ENCODE peak calls at places on chromosomes 13 and 19, in six cellular contexts. X is GM12891, M is K562, G is GM12878, I is HepG2, B is H1. Z is an unnamed sample.

GRCh38 chr19:58330458-58330857 is 3.7 kb downstream of the ZSCAN22 start:
- DNase-seq in X (no peak), M (peak), G (no peak), I (no peak), B (no peak), Z (no peak)

GRCh38 chr19:18098891-18099622 is 1.5 kb downstream of the MAST3 start:
- DNase-seq in X (peak), M (peak), G (peak), I (no peak), B (no peak), Z (peak)

GRCh38 chr13:40874138-40874776 is 84.8 kb downstream of the SLC25A15 start:
- DNase-seq in X (no peak), M (no peak), G (no peak), I (no peak), B (no peak), Z (no peak)

GRCh38 chr19:1250374-1251232 is 2.2 kb downstream of the MIDN start:
- DNase-seq in X (no peak), M (peak), G (no peak), I (peak), B (no peak), Z (no peak)

GRCh38 chr19:39355253-39355652 is 13.0 kb downstream of the SAMD4B start:
- DNase-seq in X (no peak), M (no peak), G (no peak), I (no peak), B (no peak), Z (no peak)

GRCh38 chr19:31312004-31312403 is 37.2 kb downstream of the TSHZ3 start:
- DNase-seq in X (no peak), M (no peak), G (no peak), I (no peak), B (no peak), Z (no peak)

GRCh38 chr19:47713046-47714021 is at the start of gene EHD2:
- DNase-seq in X (peak), M (peak), G (no peak), I (no peak), B (peak), Z (no peak)

GRCh38 chr19:29371766-29372415 is 153.9 kb upstream of the VSTM2B start:
- DNase-seq in X (no peak), M (no peak), G (no peak), I (no peak), B (peak), Z (no peak)

GRCh38 chr19:31126236-31126635 is 223.0 kb downstream of the TSHZ3 start:
- DNase-seq in X (no peak), M (no peak), G (no peak), I (no peak), B (no peak), Z (no peak)

DNA sequence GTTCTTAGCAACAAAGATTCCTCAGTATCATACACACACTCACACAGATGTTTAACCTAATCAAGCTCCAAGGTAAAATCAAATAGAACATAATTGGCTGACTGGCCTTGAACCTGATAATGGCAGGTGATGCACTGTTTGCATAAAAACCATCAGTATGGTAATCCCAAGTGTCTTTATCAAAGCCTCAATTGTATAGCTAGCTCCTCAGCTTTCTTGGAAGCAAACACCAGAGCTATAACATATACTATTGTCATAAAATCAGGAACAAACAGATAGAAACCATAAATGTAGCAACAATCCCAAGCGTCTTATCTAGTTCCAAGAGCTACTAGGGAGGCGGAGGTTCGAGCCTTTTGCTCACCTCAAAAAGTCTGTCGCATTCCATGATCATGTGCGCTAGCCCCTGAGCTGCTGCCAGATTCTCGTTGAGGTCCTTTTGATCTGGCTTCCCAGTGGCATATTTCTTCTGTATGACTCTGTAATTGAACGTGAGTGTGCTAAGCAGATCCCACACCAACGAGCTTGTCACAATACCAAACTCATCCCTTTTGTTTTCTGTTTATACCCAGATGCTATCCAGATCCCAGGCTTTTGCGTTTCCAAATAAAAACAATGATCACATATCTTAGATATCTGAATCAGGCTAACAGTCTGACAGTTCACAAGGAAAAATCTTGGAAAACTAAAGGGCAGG is 95.3 kb downstream of the KL start:
- DNase-seq in X (no peak), M (no peak), G (no peak), I (peak), B (no peak), Z (no peak)
- TF ChIP-seq POLR2AphosphoS5 in X (no peak), M (no peak), G (no peak), I (no peak), B (no peak), Z (no peak)

GRCh38 chr19:37468961-37469777 is at the start of gene ZNF570:
- DNase-seq in X (peak), M (peak), G (peak), I (peak), B (peak), Z (peak)
- TF ChIP-seq POLR2A in X (peak), M (no peak), G (peak), I (peak), B (peak), Z (peak)

GRCh38 chr13:90615236-90615635 is 732.3 kb upstream of the MIR17HG start:
- DNase-seq in X (no peak), M (no peak), G (no peak), I (no peak), B (no peak), Z (no peak)

GRCh38 chr13:90615767-90616166 is 731.7 kb upstream of the MIR17HG start:
- DNase-seq in X (no peak), M (no peak), G (no peak), I (no peak), B (no peak), Z (no peak)

GRCh38 chr13:90622547-90622946 is 724.9 kb upstream of the MIR17HG start:
- DNase-seq in X (no peak), M (no peak), G (no peak), I (no peak), B (no peak), Z (no peak)

GRCh38 chr13:90613076-90613795 is 734.3 kb upstream of the MIR17HG start:
- DNase-seq in X (no peak), M (no peak), G (no peak), I (no peak), B (no peak), Z (no peak)

DNA sequence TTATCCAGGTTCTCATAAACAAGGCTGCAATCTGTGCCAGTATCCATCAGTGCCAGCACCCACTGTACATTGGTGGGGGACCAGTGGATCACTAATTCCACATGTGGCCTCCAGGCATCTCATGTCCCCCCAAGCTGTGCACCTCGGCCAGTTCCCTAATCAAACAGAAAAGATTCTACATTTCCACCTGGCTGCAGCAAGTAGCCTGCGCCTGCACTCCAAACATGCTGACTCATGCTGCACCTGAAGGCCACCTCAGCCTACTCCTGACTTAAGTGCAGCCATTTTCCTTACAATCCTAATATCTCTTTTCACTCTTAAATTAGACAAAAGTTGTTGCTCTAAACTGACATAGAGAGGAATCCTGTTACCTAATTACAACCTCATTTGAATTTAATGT is 729.4 kb upstream of the MIR17HG start:
- DNase-seq in X (no peak), M (no peak), G (no peak), I (no peak), B (no peak), Z (no peak)
- TF ChIP-seq TAF1 in X (no peak), M (no peak), G (no peak), I (no peak), B (no peak), Z (no peak)

DNA sequence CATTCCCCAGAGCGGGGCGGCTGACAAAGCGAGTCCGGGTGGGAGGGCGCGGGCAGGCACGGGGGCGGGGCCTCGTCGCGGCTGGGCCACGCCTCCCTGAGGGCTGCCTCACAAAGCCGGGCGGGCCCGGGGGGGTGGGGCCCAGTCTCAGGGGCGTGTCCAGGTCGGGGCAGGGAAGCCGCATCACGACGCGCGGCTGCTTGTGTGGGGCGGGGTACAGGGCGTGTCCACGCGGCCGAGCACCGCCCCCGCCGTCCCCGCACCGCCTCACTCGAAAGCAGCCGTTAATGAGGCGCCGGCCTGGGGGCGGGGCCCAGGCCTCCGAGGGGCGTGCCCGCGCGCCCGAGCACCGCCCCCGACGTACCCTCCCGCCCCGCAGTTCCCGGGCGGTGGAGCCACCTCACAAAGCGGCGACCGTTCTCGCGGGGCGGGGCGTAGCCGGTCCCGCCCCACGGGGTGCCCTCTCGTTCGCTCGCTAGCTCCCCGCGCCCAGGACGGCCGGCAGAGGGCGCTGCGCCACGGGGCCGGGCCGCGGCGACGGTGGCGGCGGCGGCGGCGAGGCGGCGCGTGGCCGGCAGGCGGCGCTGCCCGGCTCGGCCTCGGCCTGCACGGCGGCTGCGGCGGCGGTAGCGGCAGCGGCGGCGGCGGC is at the start of gene CARM1:
- DNase-seq in X (peak), M (peak), G (peak), I (peak), B (peak), Z (peak)
- TF ChIP-seq POLR2AphosphoS5 in X (no peak), M (no peak), G (no peak), I (no peak), B (no peak), Z (no peak)

GRCh38 chr19:37903096-37903495 is 3.3 kb downstream of the WDR87 start:
- DNase-seq in X (no peak), M (no peak), G (no peak), I (no peak), B (no peak), Z (no peak)

GRCh38 chr19:37905936-37906867 is at the start of gene WDR87:
- DNase-seq in X (peak), M (peak), G (no peak), I (peak), B (no peak), Z (peak)

GRCh38 chr19:37907735-37908066 is 693 bp downstream of the SIPA1L3 start:
- DNase-seq in X (no peak), M (no peak), G (no peak), I (no peak), B (no peak), Z (no peak)

GRCh38 chr19:37909661-37910199 is 2.7 kb downstream of the SIPA1L3 start:
- DNase-seq in X (no peak), M (no peak), G (no peak), I (no peak), B (no peak), Z (no peak)

GRCh38 chr19:37906868-37907734 is at the start of gene SIPA1L3:
- DNase-seq in X (peak), M (peak), G (peak), I (peak), B (peak), Z (peak)
- TF ChIP-seq POLR2A in X (no peak), M (no peak), G (peak), I (peak), B (peak), Z (no peak)

DNA sequence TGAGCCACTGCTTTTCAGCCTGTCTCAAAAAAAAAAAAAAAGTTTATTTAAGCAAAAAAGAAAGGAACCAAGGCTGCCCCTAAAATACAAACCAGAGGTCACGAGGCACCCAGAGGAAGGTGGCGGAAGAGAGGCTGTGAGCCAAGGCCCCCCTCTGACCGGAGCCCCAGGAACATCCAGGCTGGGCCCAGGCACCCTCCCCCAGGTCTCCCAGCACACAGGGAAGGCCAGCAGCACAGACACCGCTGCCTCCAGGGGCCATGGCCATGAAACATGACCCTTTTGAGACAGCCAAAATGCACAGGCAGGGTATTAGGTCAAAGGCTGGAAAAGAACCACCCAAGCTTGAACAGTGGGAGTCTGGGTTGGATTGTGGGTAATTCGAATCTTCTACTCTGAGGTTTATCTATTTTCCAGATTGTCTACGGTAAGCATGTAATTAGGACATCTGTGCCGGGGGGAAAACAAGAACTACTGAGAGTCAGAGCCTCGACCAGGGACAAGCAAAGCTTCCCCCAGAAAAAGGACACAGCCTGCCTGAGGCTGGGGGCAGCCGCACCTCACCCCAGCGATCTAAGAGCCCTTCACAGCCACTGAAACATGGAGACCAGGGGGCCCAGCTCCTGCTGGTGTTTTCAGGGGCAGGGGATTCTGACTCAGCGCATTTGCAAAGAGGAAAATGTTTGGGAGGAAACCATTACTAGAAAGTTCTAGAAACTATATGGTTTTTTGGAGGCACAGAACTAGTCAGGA is 8.4 kb downstream of the PEX11G start:
- DNase-seq in X (no peak), M (peak), G (no peak), I (no peak), B (no peak), Z (no peak)
- TF ChIP-seq TAF1 in X (no peak), M (no peak), G (no peak), I (no peak), B (no peak), Z (no peak)

GRCh38 chr13:113864303-113864890 is 521 bp upstream of the GAS6 start:
- DNase-seq in X (no peak), M (no peak), G (no peak), I (no peak), B (no peak), Z (no peak)

GRCh38 chr13:113862191-113862765 is 1.6 kb downstream of the GAS6 start:
- DNase-seq in X (no peak), M (no peak), G (no peak), I (no peak), B (peak), Z (no peak)

GRCh38 chr13:113862766-113863510 is 938 bp downstream of the GAS6 start:
- DNase-seq in X (peak), M (peak), G (no peak), I (no peak), B (peak), Z (peak)

GRCh38 chr13:113861433-113862030 is 2.3 kb downstream of the GAS6 start:
- DNase-seq in X (no peak), M (no peak), G (no peak), I (no peak), B (peak), Z (peak)

GRCh38 chr13:113863511-113864302 is at the start of gene GAS6:
- DNase-seq in X (peak), M (peak), G (no peak), I (no peak), B (peak), Z (peak)
- TF ChIP-seq POLR2AphosphoS5 in X (no peak), M (no peak), G (no peak), I (no peak), B (no peak), Z (no peak)